ENCODE peak calls at places on chromosomes 6 and 20, in six cellular contexts. One of them, this sample, is unnamed.

GRCh38 chr20:62120990-62121775 is 1.1 kb upstream of the LSM14B start:
- DNase-seq in epithelial cell of esophagus: peak
- DNase-seq in Calu3: no peak
- DNase-seq in AG04450: no peak
- DNase-seq in cardiac muscle cell: no peak
- DNase-seq in endothelial cell: no peak
- DNase-seq in this sample: no peak

GRCh38 chr6:131923356-131923755 is 27.8 kb downstream of the CCN2 start:
- DNase-seq in epithelial cell of esophagus: peak
- DNase-seq in Calu3: peak
- DNase-seq in AG04450: no peak
- DNase-seq in cardiac muscle cell: peak
- DNase-seq in endothelial cell: peak
- DNase-seq in this sample: peak

GRCh38 chr6:130431346-130431745 is 65.5 kb downstream of the TMEM200A start:
- DNase-seq in epithelial cell of esophagus: no peak
- DNase-seq in Calu3: no peak
- DNase-seq in AG04450: no peak
- DNase-seq in cardiac muscle cell: no peak
- DNase-seq in endothelial cell: no peak
- DNase-seq in this sample: no peak

GRCh38 chr20:2984956-2985661 is 58.3 kb upstream of the GNRH2 start:
- DNase-seq in epithelial cell of esophagus: peak
- DNase-seq in Calu3: no peak
- DNase-seq in AG04450: peak
- DNase-seq in cardiac muscle cell: peak
- DNase-seq in endothelial cell: no peak
- DNase-seq in this sample: no peak

GRCh38 chr6:10610289-10610688 is 84.1 kb downstream of the C6orf52 start:
- DNase-seq in epithelial cell of esophagus: no peak
- DNase-seq in Calu3: no peak
- DNase-seq in AG04450: peak
- DNase-seq in cardiac muscle cell: no peak
- DNase-seq in endothelial cell: no peak
- DNase-seq in this sample: no peak

GRCh38 chr6:125301435-125302391 is at the start of gene HDDC2:
- DNase-seq in epithelial cell of esophagus: peak
- DNase-seq in Calu3: peak
- DNase-seq in AG04450: no peak
- DNase-seq in cardiac muscle cell: peak
- DNase-seq in endothelial cell: peak
- DNase-seq in this sample: no peak

GRCh38 chr20:8837396-8837795 is 231.5 kb upstream of the PLCB4 start:
- DNase-seq in epithelial cell of esophagus: peak
- DNase-seq in Calu3: no peak
- DNase-seq in AG04450: peak
- DNase-seq in cardiac muscle cell: no peak
- DNase-seq in endothelial cell: no peak
- DNase-seq in this sample: no peak

GRCh38 chr6:121460170-121460569 is 24.7 kb downstream of the GJA1 start:
- DNase-seq in epithelial cell of esophagus: no peak
- DNase-seq in Calu3: no peak
- DNase-seq in AG04450: no peak
- DNase-seq in cardiac muscle cell: no peak
- DNase-seq in endothelial cell: no peak
- DNase-seq in this sample: no peak

GRCh38 chr6:3527797-3528067 is 70.9 kb upstream of the SLC22A23 start:
- DNase-seq in epithelial cell of esophagus: no peak
- DNase-seq in Calu3: no peak
- DNase-seq in AG04450: no peak
- DNase-seq in cardiac muscle cell: no peak
- DNase-seq in endothelial cell: no peak
- DNase-seq in this sample: no peak

GRCh38 chr6:25777031-25777430 is 22.5 kb downstream of the SLC17A4 start:
- DNase-seq in epithelial cell of esophagus: no peak
- DNase-seq in Calu3: no peak
- DNase-seq in AG04450: no peak
- DNase-seq in cardiac muscle cell: no peak
- DNase-seq in endothelial cell: no peak
- DNase-seq in this sample: no peak

GRCh38 chr6:32742374-32742773 is 1.2 kb downstream of the HLA-DQA2 start:
- DNase-seq in epithelial cell of esophagus: no peak
- DNase-seq in Calu3: no peak
- DNase-seq in AG04450: no peak
- DNase-seq in cardiac muscle cell: no peak
- DNase-seq in endothelial cell: no peak
- DNase-seq in this sample: no peak

GRCh38 chr6:144415835-144416237 is 130.7 kb downstream of the UTRN start:
- DNase-seq in epithelial cell of esophagus: peak
- DNase-seq in Calu3: peak
- DNase-seq in AG04450: peak
- DNase-seq in cardiac muscle cell: no peak
- DNase-seq in endothelial cell: no peak
- DNase-seq in this sample: no peak

GRCh38 chr6:20706293-20707165 is 172.3 kb downstream of the CDKAL1 start:
- DNase-seq in epithelial cell of esophagus: peak
- DNase-seq in Calu3: no peak
- DNase-seq in AG04450: peak
- DNase-seq in cardiac muscle cell: no peak
- DNase-seq in endothelial cell: no peak
- DNase-seq in this sample: no peak

GRCh38 chr6:90694802-90695201 is 107.9 kb upstream of the MAP3K7 start:
- DNase-seq in epithelial cell of esophagus: no peak
- DNase-seq in Calu3: no peak
- DNase-seq in AG04450: no peak
- DNase-seq in cardiac muscle cell: peak
- DNase-seq in endothelial cell: no peak
- DNase-seq in this sample: no peak

GRCh38 chr6:161837854-161838253 is 564.0 kb upstream of the AGPAT4 start:
- DNase-seq in epithelial cell of esophagus: no peak
- DNase-seq in Calu3: no peak
- DNase-seq in AG04450: no peak
- DNase-seq in cardiac muscle cell: no peak
- DNase-seq in endothelial cell: no peak
- DNase-seq in this sample: no peak

GRCh38 chr6:99099243-99099642 is 151.5 kb upstream of the FBXL4 start:
- DNase-seq in epithelial cell of esophagus: peak
- DNase-seq in Calu3: no peak
- DNase-seq in AG04450: no peak
- DNase-seq in cardiac muscle cell: no peak
- DNase-seq in endothelial cell: no peak
- DNase-seq in this sample: no peak

GRCh38 chr20:62745959-62746288 is 37.3 kb downstream of the NTSR1 start:
- DNase-seq in epithelial cell of esophagus: no peak
- DNase-seq in Calu3: no peak
- DNase-seq in AG04450: no peak
- DNase-seq in cardiac muscle cell: no peak
- DNase-seq in endothelial cell: no peak
- DNase-seq in this sample: no peak

GRCh38 chr6:41970436-41970846 is 28.8 kb upstream of the CCND3 start:
- DNase-seq in epithelial cell of esophagus: peak
- DNase-seq in Calu3: no peak
- DNase-seq in AG04450: no peak
- DNase-seq in cardiac muscle cell: no peak
- DNase-seq in endothelial cell: no peak
- DNase-seq in this sample: peak

GRCh38 chr6:41531591-41532582 is 14.3 kb upstream of the FOXP4 start:
- DNase-seq in epithelial cell of esophagus: no peak
- DNase-seq in Calu3: no peak
- DNase-seq in AG04450: peak
- DNase-seq in cardiac muscle cell: no peak
- DNase-seq in endothelial cell: no peak
- DNase-seq in this sample: no peak

GRCh38 chr20:62785381-62785780 is 10.9 kb upstream of the MRGBP start:
- DNase-seq in epithelial cell of esophagus: no peak
- DNase-seq in Calu3: no peak
- DNase-seq in AG04450: no peak
- DNase-seq in cardiac muscle cell: peak
- DNase-seq in endothelial cell: no peak
- DNase-seq in this sample: no peak

GRCh38 chr6:151806757-151807512 is 547 bp upstream of the ESR1 start:
- DNase-seq in epithelial cell of esophagus: no peak
- DNase-seq in Calu3: no peak
- DNase-seq in AG04450: no peak
- DNase-seq in cardiac muscle cell: peak
- DNase-seq in endothelial cell: peak
- DNase-seq in this sample: no peak

GRCh38 chr6:131778134-131778533 is 29.7 kb upstream of the ENPP1 start:
- DNase-seq in epithelial cell of esophagus: no peak
- DNase-seq in Calu3: no peak
- DNase-seq in AG04450: no peak
- DNase-seq in cardiac muscle cell: no peak
- DNase-seq in endothelial cell: no peak
- DNase-seq in this sample: no peak

GRCh38 chr6:26437550-26437949 is 2.8 kb upstream of the BTN3A3 start:
- DNase-seq in epithelial cell of esophagus: no peak
- DNase-seq in Calu3: no peak
- DNase-seq in AG04450: no peak
- DNase-seq in cardiac muscle cell: no peak
- DNase-seq in endothelial cell: no peak
- DNase-seq in this sample: no peak

GRCh38 chr6:167676666-167677421 is 149.9 kb upstream of the AFDN start:
- DNase-seq in epithelial cell of esophagus: no peak
- DNase-seq in Calu3: no peak
- DNase-seq in AG04450: no peak
- DNase-seq in cardiac muscle cell: no peak
- DNase-seq in endothelial cell: no peak
- DNase-seq in this sample: no peak

GRCh38 chr6:149211046-149211571 is 106.4 kb upstream of the TAB2 start:
- DNase-seq in epithelial cell of esophagus: peak
- DNase-seq in Calu3: no peak
- DNase-seq in AG04450: no peak
- DNase-seq in cardiac muscle cell: no peak
- DNase-seq in endothelial cell: no peak
- DNase-seq in this sample: no peak

GRCh38 chr6:52731719-52732118 is 31.6 kb downstream of the GSTA2 start:
- DNase-seq in epithelial cell of esophagus: peak
- DNase-seq in Calu3: no peak
- DNase-seq in AG04450: no peak
- DNase-seq in cardiac muscle cell: no peak
- DNase-seq in endothelial cell: no peak
- DNase-seq in this sample: no peak

GRCh38 chr6:127022297-127022696 is 96.2 kb upstream of the RSPO3 start:
- DNase-seq in epithelial cell of esophagus: no peak
- DNase-seq in Calu3: no peak
- DNase-seq in AG04450: no peak
- DNase-seq in cardiac muscle cell: no peak
- DNase-seq in endothelial cell: no peak
- DNase-seq in this sample: no peak

GRCh38 chr6:107599043-107599442 is 109.1 kb downstream of the SOBP start:
- DNase-seq in epithelial cell of esophagus: no peak
- DNase-seq in Calu3: no peak
- DNase-seq in AG04450: no peak
- DNase-seq in cardiac muscle cell: no peak
- DNase-seq in endothelial cell: no peak
- DNase-seq in this sample: no peak

GRCh38 chr6:52365871-52366540 is 4.1 kb downstream of the PAQR8 start:
- DNase-seq in epithelial cell of esophagus: no peak
- DNase-seq in Calu3: no peak
- DNase-seq in AG04450: no peak
- DNase-seq in cardiac muscle cell: no peak
- DNase-seq in endothelial cell: no peak
- DNase-seq in this sample: no peak

GRCh38 chr6:46628498-46628897 is 24.1 kb downstream of the CYP39A1 start:
- DNase-seq in epithelial cell of esophagus: no peak
- DNase-seq in Calu3: no peak
- DNase-seq in AG04450: no peak
- DNase-seq in cardiac muscle cell: peak
- DNase-seq in endothelial cell: no peak
- DNase-seq in this sample: no peak

GRCh38 chr20:6140947-6141346 is 18.1 kb upstream of the FERMT1 start:
- DNase-seq in epithelial cell of esophagus: no peak
- DNase-seq in Calu3: peak
- DNase-seq in AG04450: no peak
- DNase-seq in cardiac muscle cell: no peak
- DNase-seq in endothelial cell: no peak
- DNase-seq in this sample: no peak
- TF ChIP-seq CTCF in epithelial cell of esophagus: peak
- TF ChIP-seq CTCF in Calu3: no peak
- TF ChIP-seq CTCF in AG04450: peak
- TF ChIP-seq CTCF in cardiac muscle cell: peak
- TF ChIP-seq CTCF in endothelial cell: peak
- TF ChIP-seq CTCF in this sample: no peak

GRCh38 chr20:4609511-4609910 is 112.2 kb upstream of the PRND start:
- DNase-seq in epithelial cell of esophagus: no peak
- DNase-seq in Calu3: no peak
- DNase-seq in AG04450: no peak
- DNase-seq in cardiac muscle cell: no peak
- DNase-seq in endothelial cell: no peak
- DNase-seq in this sample: no peak
- TF ChIP-seq CTCF in epithelial cell of esophagus: no peak
- TF ChIP-seq CTCF in Calu3: no peak
- TF ChIP-seq CTCF in AG04450: no peak
- TF ChIP-seq CTCF in cardiac muscle cell: no peak
- TF ChIP-seq CTCF in endothelial cell: no peak
- TF ChIP-seq CTCF in this sample: no peak

GRCh38 chr6:112268628-112269027 is 14.3 kb upstream of the LAMA4 start:
- DNase-seq in epithelial cell of esophagus: no peak
- DNase-seq in Calu3: no peak
- DNase-seq in AG04450: no peak
- DNase-seq in cardiac muscle cell: no peak
- DNase-seq in endothelial cell: no peak
- DNase-seq in this sample: no peak

GRCh38 chr6:112268011-112268410 is 13.6 kb upstream of the LAMA4 start:
- DNase-seq in epithelial cell of esophagus: no peak
- DNase-seq in Calu3: no peak
- DNase-seq in AG04450: no peak
- DNase-seq in cardiac muscle cell: no peak
- DNase-seq in endothelial cell: no peak
- DNase-seq in this sample: no peak

GRCh38 chr6:112269979-112270378 is 15.6 kb upstream of the LAMA4 start:
- DNase-seq in epithelial cell of esophagus: no peak
- DNase-seq in Calu3: no peak
- DNase-seq in AG04450: no peak
- DNase-seq in cardiac muscle cell: no peak
- DNase-seq in endothelial cell: no peak
- DNase-seq in this sample: no peak

GRCh38 chr6:112270756-112271155 is 16.4 kb upstream of the LAMA4 start:
- DNase-seq in epithelial cell of esophagus: no peak
- DNase-seq in Calu3: no peak
- DNase-seq in AG04450: no peak
- DNase-seq in cardiac muscle cell: no peak
- DNase-seq in endothelial cell: no peak
- DNase-seq in this sample: no peak

GRCh38 chr6:112269165-112269564 is 14.8 kb upstream of the LAMA4 start:
- DNase-seq in epithelial cell of esophagus: peak
- DNase-seq in Calu3: no peak
- DNase-seq in AG04450: no peak
- DNase-seq in cardiac muscle cell: no peak
- DNase-seq in endothelial cell: peak
- DNase-seq in this sample: no peak
- TF ChIP-seq CTCF in epithelial cell of esophagus: peak
- TF ChIP-seq CTCF in Calu3: no peak
- TF ChIP-seq CTCF in AG04450: peak
- TF ChIP-seq CTCF in cardiac muscle cell: peak
- TF ChIP-seq CTCF in endothelial cell: no peak
- TF ChIP-seq CTCF in this sample: no peak

GRCh38 chr6:28982476-28983266 is 22.4 kb downstream of the ZNF311 start:
- DNase-seq in epithelial cell of esophagus: peak
- DNase-seq in Calu3: peak
- DNase-seq in AG04450: no peak
- DNase-seq in cardiac muscle cell: peak
- DNase-seq in endothelial cell: peak
- DNase-seq in this sample: no peak
- TF ChIP-seq CTCF in epithelial cell of esophagus: peak
- TF ChIP-seq CTCF in Calu3: peak
- TF ChIP-seq CTCF in AG04450: peak
- TF ChIP-seq CTCF in cardiac muscle cell: peak
- TF ChIP-seq CTCF in endothelial cell: no peak
- TF ChIP-seq CTCF in this sample: no peak

GRCh38 chr20:35264755-35265154 is 13.2 kb downstream of the MMP24OS start:
- DNase-seq in epithelial cell of esophagus: peak
- DNase-seq in Calu3: peak
- DNase-seq in AG04450: no peak
- DNase-seq in cardiac muscle cell: peak
- DNase-seq in endothelial cell: peak
- DNase-seq in this sample: no peak
- TF ChIP-seq CTCF in epithelial cell of esophagus: no peak
- TF ChIP-seq CTCF in Calu3: peak
- TF ChIP-seq CTCF in AG04450: peak
- TF ChIP-seq CTCF in cardiac muscle cell: peak
- TF ChIP-seq CTCF in endothelial cell: no peak
- TF ChIP-seq CTCF in this sample: no peak

This sample was measured in omental fat pad.